ENCODE peak calls at places on chromosomes 4 and X, in five cellular contexts. Q is amniotic stem cell; R is activated CD4-positive, alpha-beta T cell treated with anti-CD3 and anti-CD28 coated beads, Interleukin-2, amount 10 ng/mL, durations not matched to agents 7 days and 5 days; K is ACHN; A is GM23338. Z is an unnamed sample.

GRCh38 chrX:45758319-45758718 is 557.6 kb upstream of the DIPK2B start:
- DNase-seq in R (peak), Q (peak), A (no peak), K (peak), Z (no peak)

GRCh38 chr4:22238742-22239141 is 277.1 kb downstream of the ADGRA3 start:
- DNase-seq in R (no peak), A (peak), K (peak), Q (no peak), Z (no peak)

GRCh38 chr4:107736924-107737448 is 17.0 kb upstream of the PAPSS1 start:
- DNase-seq in Q (no peak), K (peak), R (peak), A (peak), Z (no peak)

GRCh38 chr4:153931804-153932203 is 142.9 kb upstream of the SFRP2 start:
- DNase-seq in K (no peak), Q (no peak), A (no peak), R (no peak), Z (no peak)

GRCh38 chr4:123353656-123354055 is 42.9 kb upstream of the SPRY1 start:
- DNase-seq in K (no peak), R (no peak), Q (no peak), A (no peak), Z (no peak)

GRCh38 chr4:1243451-1244080 is 5.4 kb downstream of the CTBP1 start:
- DNase-seq in A (no peak), Q (no peak), K (no peak), R (no peak), Z (no peak)

GRCh38 chrX:47189906-47190305 is 3.7 kb upstream of the UBA1 start:
- DNase-seq in Q (no peak), A (peak), K (no peak), R (no peak), Z (no peak)

GRCh38 chr4:37812713-37813112 is 13.8 kb upstream of the PGM2 start:
- DNase-seq in Q (no peak), K (peak), R (no peak), A (no peak), Z (peak)

GRCh38 chr4:14943749-14944148 is 58.5 kb upstream of the CPEB2 start:
- DNase-seq in A (no peak), K (no peak), R (no peak), Q (no peak), Z (no peak)

Z was measured in HS-5.